ENCODE peak calls at places on chromosomes 7 and 10, in ten cellular contexts. S is stimulated activated CD4-positive, alpha-beta T cell treated with anti-CD3 and anti-CD28 coated beads, Interleukin-2, amount 100 ng/mL, for 48 hours; B is C1 segment of cervical spinal cord; Y is HT1080; T is dorsolateral prefrontal cortex; K is thyroid gland; O is activated naive CD4-positive, alpha-beta T cell treated with anti-CD3 and anti-CD28 coated beads for 36 hours; H is progenitor cell of endocrine pancreas; R is activated T-cell treated with anti-CD3 and anti-CD28 coated beads for 24 hours; E is bronchial epithelial cell. J is an unnamed sample.

GRCh38 chr10:128096486-128097199 is 29.6 kb downstream of the MKI67 start:
- DNase-seq in S (no peak), K (no peak), H (no peak), Y (no peak), O (no peak), T (no peak), R (no peak), E (no peak), B (no peak), J (no peak)

GRCh38 chr10:34145751-34146150 is 669.3 kb downstream of the PARD3 start:
- DNase-seq in O (no peak), H (no peak), R (no peak), Y (peak), E (no peak), K (no peak), B (no peak), T (no peak), S (no peak), J (no peak)

GRCh38 chr10:63671317-63671937 is 150.2 kb downstream of the REEP3 start:
- DNase-seq in R (no peak), O (no peak), T (no peak), H (no peak), Y (no peak), S (no peak), K (peak), E (no peak), B (no peak), J (no peak)

GRCh38 chr7:46450871-46451270 is 529.8 kb upstream of the IGFBP3 start:
- DNase-seq in K (no peak), Y (no peak), T (no peak), O (no peak), B (no peak), S (no peak), E (no peak), R (no peak), H (no peak), J (no peak)

GRCh38 chr7:98284335-98285036 is 3.0 kb downstream of the BRI3 start:
- DNase-seq in E (peak), Y (peak), R (no peak), T (no peak), K (peak), H (no peak), S (no peak), B (no peak), O (no peak), J (no peak)

GRCh38 chr10:8829592-8829991 is 775.1 kb downstream of the GATA3 start:
- DNase-seq in R (no peak), O (no peak), E (peak), S (no peak), K (no peak), Y (no peak), H (no peak), T (no peak), B (no peak), J (no peak)

GRCh38 chr10:32985781-32986350 is 27.8 kb upstream of the ITGB1 start:
- DNase-seq in Y (peak), R (no peak), S (no peak), B (no peak), T (no peak), K (no peak), O (no peak), E (peak), H (no peak), J (no peak)

GRCh38 chr7:151201344-151201743 is 8.9 kb downstream of the H2BK1 start:
- DNase-seq in E (no peak), O (no peak), K (no peak), S (no peak), Y (no peak), R (no peak), B (no peak), T (no peak), H (no peak), J (no peak)

GRCh38 chr7:55309040-55309991 is 55.8 kb upstream of the LANCL2 start:
- DNase-seq in R (peak), H (no peak), Y (no peak), T (no peak), S (peak), O (peak), K (peak), E (no peak), B (no peak), J (no peak)

GRCh38 chr10:27504897-27505457 is 873 bp downstream of the RAB18 start:
- DNase-seq in B (no peak), S (no peak), H (no peak), T (no peak), O (no peak), Y (no peak), R (no peak), K (no peak), E (peak), J (no peak)

GRCh38 chr10:107739951-107740350 is 575.4 kb upstream of the SORCS1 start:
- DNase-seq in E (no peak), Y (no peak), R (no peak), B (no peak), O (no peak), T (no peak), K (no peak), H (no peak), S (no peak), J (no peak)

GRCh38 chr10:113732160-113732881 is 19.2 kb upstream of the PLEKHS1 start:
- DNase-seq in O (no peak), E (no peak), S (no peak), K (no peak), T (no peak), Y (no peak), B (no peak), H (no peak), R (no peak), J (no peak)